ENCODE peak calls at places on chromosomes 3 and 15, in seven cellular contexts. W is body of pancreas; A is transverse colon; O is activated CD4-positive, alpha-beta T cell treated with anti-CD3 and anti-CD28 coated beads, Interleukin-2, amount 50 U/mL, for 48 hours; V is iris pigment epithelial cell; M is AG10803; D is HEK293T. U is an unnamed sample.

GRCh38 chr15:93801206-93801605 is 430.2 kb upstream of the MCTP2 start:
- DNase-seq in M (no peak), O (no peak), D (no peak), V (no peak), W (no peak), A (no peak), U (no peak)

GRCh38 chr3:152830245-152830644 is 4.7 kb upstream of the P2RY1 start:
- DNase-seq in A (no peak), D (no peak), M (no peak), W (no peak), O (no peak), V (no peak), U (no peak)

GRCh38 chr3:152610621-152611020 is 224.3 kb upstream of the P2RY1 start:
- DNase-seq in O (no peak), D (no peak), M (no peak), A (no peak), W (no peak), V (no peak), U (no peak)

GRCh38 chr15:56759450-56759845 is 26.1 kb upstream of the ZNF280D start:
- DNase-seq in O (no peak), D (no peak), M (peak), V (peak), A (peak), W (peak), U (no peak)

GRCh38 chr15:44706946-44707636 is 4.0 kb downstream of the PATL2 start:
- DNase-seq in A (peak), M (no peak), D (no peak), O (no peak), V (no peak), W (no peak), U (no peak)

GRCh38 chr15:68656438-68656739 is 77.6 kb downstream of the CORO2B start:
- DNase-seq in A (no peak), V (no peak), W (no peak), M (no peak), O (no peak), D (no peak), U (no peak)

GRCh38 chr3:170802164-170803151 is 67.5 kb downstream of the RPL22L1 start:
- DNase-seq in A (no peak), D (no peak), M (peak), O (no peak), W (no peak), V (peak), U (no peak)

GRCh38 chr15:26890988-26891387 is 24.1 kb downstream of the GABRA5 start:
- DNase-seq in O (no peak), M (no peak), V (no peak), W (no peak), D (no peak), A (no peak), U (no peak)

GRCh38 chr3:16055606-16056209 is 118.8 kb upstream of the GALNT15 start:
- DNase-seq in M (peak), W (no peak), A (no peak), V (peak), O (no peak), D (no peak), U (no peak)

GRCh38 chr15:35184646-35185045 is 99.6 kb upstream of the NANOGP8 start:
- DNase-seq in O (no peak), V (no peak), W (no peak), D (no peak), A (no peak), M (no peak), U (no peak)

GRCh38 chr3:24829011-24829581 is 334.4 kb upstream of the THRB start:
- DNase-seq in O (no peak), M (no peak), A (peak), V (peak), D (peak), W (peak), U (peak)

GRCh38 chr3:877001-877400 is 215.8 kb upstream of the CNTN6 start:
- DNase-seq in W (no peak), V (no peak), A (no peak), O (no peak), M (no peak), D (no peak), U (no peak)

GRCh38 chr3:148698190-148698806 is 595 bp downstream of the AGTR1 start:
- DNase-seq in D (no peak), M (no peak), W (no peak), O (no peak), A (no peak), V (no peak), U (no peak)

GRCh38 chr3:121979734-121980449 is 42.2 kb downstream of the ILDR1 start:
- DNase-seq in A (no peak), W (no peak), V (peak), M (no peak), O (no peak), D (no peak), U (no peak)

GRCh38 chr3:61594978-61595687 is 33.8 kb downstream of the PTPRG start:
- DNase-seq in M (peak), W (no peak), A (no peak), O (no peak), D (no peak), V (peak), U (no peak)

GRCh38 chr3:141699907-141700306 is 38.2 kb upstream of the RNF7 start:
- DNase-seq in D (no peak), A (no peak), M (no peak), O (no peak), V (peak), W (no peak), U (no peak)

GRCh38 chr3:128001576-128001975 is 50.7 kb upstream of the SEC61A1 start:
- DNase-seq in V (no peak), O (no peak), D (no peak), W (no peak), M (no peak), A (no peak), U (no peak)

GRCh38 chr3:183551930-183552329 is 3.6 kb downstream of the KLHL6 start:
- DNase-seq in M (no peak), A (no peak), O (peak), W (no peak), D (no peak), V (no peak), U (no peak)

GRCh38 chr3:55576621-55577020 is 89.5 kb upstream of the WNT5A start:
- DNase-seq in W (no peak), A (no peak), M (no peak), D (no peak), O (no peak), V (no peak), U (no peak)

GRCh38 chr3:13235079-13235478 is 161.8 kb upstream of the IQSEC1 start:
- DNase-seq in O (no peak), A (no peak), V (no peak), W (no peak), D (no peak), M (no peak), U (peak)

GRCh38 chr3:39260318-39260717 is 19.5 kb downstream of the CX3CR1 start:
- DNase-seq in W (no peak), O (no peak), V (no peak), A (no peak), M (no peak), D (no peak), U (no peak)

GRCh38 chr3:52433328-52434060 is 11.4 kb downstream of the SEMA3G start:
- DNase-seq in V (no peak), D (no peak), M (no peak), W (peak), A (no peak), O (no peak), U (no peak)

GRCh38 chr15:58462547-58462946 is 30.8 kb downstream of the LIPC start:
- DNase-seq in A (peak), O (no peak), W (no peak), M (no peak), D (no peak), V (no peak), U (peak)

GRCh38 chr3:150945226-150945625 is 27.3 kb downstream of the CLRN1 start:
- DNase-seq in O (no peak), A (no peak), V (peak), D (no peak), M (peak), W (no peak), U (no peak)

GRCh38 chr3:60399861-60400845 is 851.1 kb downstream of the FHIT start:
- DNase-seq in O (no peak), D (no peak), V (peak), W (no peak), M (peak), A (no peak), U (no peak)

GRCh38 chr3:10917176-10917575 is 75.4 kb upstream of the SLC6A1 start:
- DNase-seq in W (no peak), O (no peak), M (no peak), A (no peak), D (no peak), V (peak), U (no peak)

GRCh38 chr15:85380217-85380859 is at the start of gene AKAP13:
- DNase-seq in A (peak), W (peak), V (peak), M (peak), O (peak), D (peak), U (peak)

GRCh38 chr3:34947849-34948248 is 691.5 kb upstream of the ARPP21 start:
- DNase-seq in M (peak), V (peak), A (no peak), W (no peak), O (no peak), D (no peak), U (no peak)

GRCh38 chr15:100230784-100231183 is 111.0 kb downstream of the ADAMTS17 start:
- DNase-seq in M (no peak), A (no peak), W (peak), D (no peak), O (no peak), V (no peak), U (no peak)

GRCh38 chr3:130490246-130490645 is 26.7 kb upstream of the COL6A6 start:
- DNase-seq in W (no peak), V (no peak), O (no peak), D (no peak), A (no peak), M (peak), U (no peak)

GRCh38 chr3:5429517-5429890 is 242.0 kb downstream of the EDEM1 start:
- DNase-seq in W (no peak), V (no peak), D (no peak), O (no peak), M (no peak), A (no peak), U (no peak)

GRCh38 chr3:46921041-46921440 is 43.5 kb downstream of the PTH1R start:
- DNase-seq in O (no peak), D (no peak), A (peak), W (peak), M (no peak), V (no peak), U (peak)

GRCh38 chr15:33358303-33358702 is 47.5 kb downstream of the RYR3 start:
- DNase-seq in V (no peak), M (no peak), D (no peak), A (no peak), W (no peak), O (no peak), U (no peak)

GRCh38 chr3:120450261-120450913 is 405 bp downstream of the FSTL1 start:
- DNase-seq in M (no peak), V (no peak), D (peak), W (peak), O (peak), A (peak), U (peak)

GRCh38 chr3:45224824-45225464 is 1.1 kb downstream of the TMEM158 start:
- DNase-seq in A (peak), W (peak), V (peak), O (peak), M (peak), D (peak), U (peak)

GRCh38 chr15:78177447-78177873 is 28.3 kb downstream of the IDH3A start:
- DNase-seq in A (peak), O (peak), M (no peak), V (peak), W (peak), D (peak), U (no peak)

GRCh38 chr3:13764161-13764560 is 115.7 kb downstream of the WNT7A start:
- DNase-seq in A (no peak), O (no peak), M (no peak), V (no peak), W (no peak), D (no peak), U (no peak)